ENCODE peak calls at places on chromosomes 13 and 19, in four cellular contexts. One of them, this sample, is unnamed.

GRCh38 chr13:70173236-70173959 is 65.1 kb upstream of the KLHL1 start:
- DNase-seq in K562: no peak
- DNase-seq in SK-N-SH: no peak
- DNase-seq in H1: no peak
- DNase-seq in this sample: no peak

GRCh38 chr19:12778020-12778904 is 2.9 kb upstream of the HOOK2 start:
- DNase-seq in K562: peak; percentile 37
- DNase-seq in SK-N-SH: peak; percentile 76
- DNase-seq in H1: no peak
- DNase-seq in this sample: no peak

GRCh38 chr13:105311094-105311493 is 1224.4 kb downstream of the EFNB2 start:
- DNase-seq in K562: no peak
- DNase-seq in SK-N-SH: no peak
- DNase-seq in H1: no peak
- DNase-seq in this sample: no peak

GRCh38 chr13:103349664-103350063 is 283.4 kb upstream of the SLC10A2 start:
- DNase-seq in K562: no peak
- DNase-seq in SK-N-SH: peak; percentile 48
- DNase-seq in H1: no peak
- DNase-seq in this sample: no peak

GRCh38 chr13:48675247-48675646 is 21.5 kb downstream of the CYSLTR2 start:
- DNase-seq in K562: no peak
- DNase-seq in SK-N-SH: no peak
- DNase-seq in H1: no peak
- DNase-seq in this sample: no peak

GRCh38 chr13:74346960-74347359 is 212.8 kb upstream of the KLF12 start:
- DNase-seq in K562: no peak
- DNase-seq in SK-N-SH: no peak
- DNase-seq in H1: no peak
- DNase-seq in this sample: no peak

GRCh38 chr19:45164577-45165335 is 4.0 kb upstream of the NKPD1 start:
- DNase-seq in K562: peak; percentile 72
- DNase-seq in SK-N-SH: no peak
- DNase-seq in H1: peak; percentile 50
- DNase-seq in this sample: peak; percentile 64

GRCh38 chr13:27137759-27138158 is 33.9 kb downstream of the USP12 start:
- DNase-seq in K562: no peak
- DNase-seq in SK-N-SH: no peak
- DNase-seq in H1: no peak
- DNase-seq in this sample: no peak

GRCh38 chr19:15466851-15467733 is 2.7 kb upstream of the RASAL3 start:
- DNase-seq in K562: no peak
- DNase-seq in SK-N-SH: no peak
- DNase-seq in H1: no peak
- DNase-seq in this sample: peak; percentile 97

GRCh38 chr13:36432106-36432544 is at the start of gene CCNA1:
- DNase-seq in K562: peak; percentile 45
- DNase-seq in SK-N-SH: peak; percentile 83
- DNase-seq in H1: peak; percentile 69
- DNase-seq in this sample: no peak

GRCh38 chr13:46947425-46948191 is 50.8 kb upstream of the HTR2A start:
- DNase-seq in K562: no peak
- DNase-seq in SK-N-SH: no peak
- DNase-seq in H1: peak; percentile 17
- DNase-seq in this sample: no peak

GRCh38 chr13:46948338-46948737 is 51.5 kb upstream of the HTR2A start:
- DNase-seq in K562: no peak
- DNase-seq in SK-N-SH: no peak
- DNase-seq in H1: no peak
- DNase-seq in this sample: no peak

GRCh38 chr13:46953331-46953730 is 56.5 kb upstream of the HTR2A start:
- DNase-seq in K562: no peak
- DNase-seq in SK-N-SH: no peak
- DNase-seq in H1: no peak
- DNase-seq in this sample: no peak

GRCh38 chr13:46949211-46949610 is 52.4 kb upstream of the HTR2A start:
- DNase-seq in K562: no peak
- DNase-seq in SK-N-SH: no peak
- DNase-seq in H1: no peak
- DNase-seq in this sample: no peak

GRCh38 chr13:46951516-46951915 is 54.7 kb upstream of the HTR2A start:
- DNase-seq in K562: no peak
- DNase-seq in SK-N-SH: no peak
- DNase-seq in H1: no peak
- DNase-seq in this sample: no peak
- TF ChIP-seq EP300 in K562: no peak
- TF ChIP-seq EP300 in SK-N-SH: peak; percentile 35
- TF ChIP-seq EP300 in H1: no peak
- TF ChIP-seq EP300 in this sample: no peak

GRCh38 chr19:33403973-33404304 is 30.4 kb downstream of the CEBPG start:
- DNase-seq in K562: no peak
- DNase-seq in SK-N-SH: no peak
- DNase-seq in H1: no peak
- DNase-seq in this sample: no peak

GRCh38 chr19:33404916-33405315 is 31.4 kb downstream of the CEBPG start:
- DNase-seq in K562: no peak
- DNase-seq in SK-N-SH: no peak
- DNase-seq in H1: no peak
- DNase-seq in this sample: no peak

GRCh38 chr19:33404506-33404905 is 31.0 kb downstream of the CEBPG start:
- DNase-seq in K562: no peak
- DNase-seq in SK-N-SH: no peak
- DNase-seq in H1: no peak
- DNase-seq in this sample: no peak

GRCh38 chr19:33402421-33403220 is 29.1 kb downstream of the CEBPG start:
- DNase-seq in K562: no peak
- DNase-seq in SK-N-SH: peak; percentile 58
- DNase-seq in H1: no peak
- DNase-seq in this sample: no peak

GRCh38 chr19:33403221-33403972 is 29.9 kb downstream of the CEBPG start:
- DNase-seq in K562: peak; percentile 29
- DNase-seq in SK-N-SH: peak; percentile 29
- DNase-seq in H1: no peak
- DNase-seq in this sample: no peak
- TF ChIP-seq NRF1 in K562: no peak
- TF ChIP-seq NRF1 in SK-N-SH: no peak
- TF ChIP-seq NRF1 in H1: no peak
- TF ChIP-seq NRF1 in this sample: no peak

DNA sequence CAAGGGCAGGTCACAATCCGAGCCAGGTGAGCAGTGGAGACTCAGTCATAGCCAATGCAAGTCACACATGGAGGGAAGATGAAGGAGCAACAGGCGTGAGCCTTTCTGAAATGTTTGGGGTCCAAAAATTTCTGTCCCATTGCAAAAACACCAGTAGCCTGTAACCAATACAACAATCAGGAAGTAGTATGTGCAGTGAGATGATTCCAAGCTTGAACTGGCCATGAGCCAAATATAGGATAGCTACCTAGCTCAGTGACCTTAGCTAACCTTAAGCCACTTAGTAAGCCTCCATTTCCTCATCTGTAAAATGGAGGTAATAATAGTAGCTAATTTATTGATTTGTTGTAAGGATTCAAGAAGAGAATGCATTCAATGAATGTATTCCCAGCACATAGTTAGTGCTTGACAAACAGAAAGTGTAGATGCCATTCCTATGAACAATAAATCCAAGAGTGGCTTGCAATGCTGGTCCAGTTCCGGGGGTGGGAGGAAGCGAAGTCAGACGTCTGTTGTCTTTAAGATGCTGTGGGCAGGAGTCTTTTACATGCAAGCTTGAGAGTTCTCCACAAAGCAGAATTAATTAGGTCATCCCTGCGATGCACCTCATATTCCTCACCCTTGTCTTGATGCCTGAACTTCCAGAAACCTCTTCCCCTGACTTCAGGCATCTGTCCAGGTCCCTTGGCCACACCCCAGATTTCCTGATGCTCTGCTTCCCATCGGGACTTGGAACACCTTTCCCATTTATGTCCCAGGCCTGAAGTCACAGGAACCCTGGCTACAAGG is 195.7 kb upstream of the UBL3 start:
- DNase-seq in K562: no peak
- DNase-seq in SK-N-SH: no peak
- DNase-seq in H1: no peak
- DNase-seq in this sample: no peak
- TF ChIP-seq EP300 in K562: no peak
- TF ChIP-seq EP300 in SK-N-SH: no peak
- TF ChIP-seq EP300 in H1: no peak
- TF ChIP-seq EP300 in this sample: no peak

GRCh38 chr13:78428646-78429045 is 174.7 kb downstream of the POU4F1 start:
- DNase-seq in K562: no peak
- DNase-seq in SK-N-SH: no peak
- DNase-seq in H1: no peak
- DNase-seq in this sample: no peak

GRCh38 chr13:78426183-78426582 is 177.2 kb downstream of the POU4F1 start:
- DNase-seq in K562: no peak
- DNase-seq in SK-N-SH: no peak
- DNase-seq in H1: no peak
- DNase-seq in this sample: no peak

GRCh38 chr13:78431328-78431727 is 172.0 kb downstream of the POU4F1 start:
- DNase-seq in K562: no peak
- DNase-seq in SK-N-SH: no peak
- DNase-seq in H1: no peak
- DNase-seq in this sample: no peak

GRCh38 chr13:78430811-78431210 is 172.5 kb downstream of the POU4F1 start:
- DNase-seq in K562: no peak
- DNase-seq in SK-N-SH: no peak
- DNase-seq in H1: no peak
- DNase-seq in this sample: no peak

GRCh38 chr13:78430166-78430791 is 173.1 kb downstream of the POU4F1 start:
- DNase-seq in K562: no peak
- DNase-seq in SK-N-SH: no peak
- DNase-seq in H1: no peak
- DNase-seq in this sample: no peak
- TF ChIP-seq NRF1 in K562: no peak
- TF ChIP-seq NRF1 in SK-N-SH: no peak
- TF ChIP-seq NRF1 in H1: no peak
- TF ChIP-seq NRF1 in this sample: no peak

DNA sequence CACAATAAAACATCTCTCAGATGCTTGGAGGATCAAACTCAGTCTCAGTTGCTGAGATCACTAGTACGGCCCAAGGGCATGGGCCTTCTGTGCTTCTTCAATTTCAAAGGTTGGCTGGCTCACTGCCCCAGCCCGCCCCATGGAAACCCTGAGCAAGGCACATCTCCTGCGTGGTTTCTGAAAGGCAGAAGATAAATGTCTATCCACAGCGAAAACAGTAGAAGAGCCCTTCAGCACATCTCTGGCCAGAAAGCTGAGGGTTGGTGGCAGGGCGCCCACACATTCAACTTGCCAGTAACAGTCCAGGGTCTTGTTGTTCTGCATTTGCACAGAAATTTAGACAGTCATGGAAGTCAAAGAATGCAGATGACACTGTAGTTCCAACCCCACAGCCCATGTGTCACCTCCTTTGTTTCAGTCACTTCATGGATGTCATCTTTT is 24.0 kb upstream of the KATNAL1 start:
- DNase-seq in K562: no peak
- DNase-seq in SK-N-SH: no peak
- DNase-seq in H1: no peak
- DNase-seq in this sample: no peak
- TF ChIP-seq EP300 in K562: no peak
- TF ChIP-seq EP300 in SK-N-SH: no peak
- TF ChIP-seq EP300 in H1: no peak
- TF ChIP-seq EP300 in this sample: no peak

GRCh38 chr19:7731615-7732014 is 295 bp downstream of the CLEC4G start:
- DNase-seq in K562: no peak
- DNase-seq in SK-N-SH: no peak
- DNase-seq in H1: no peak
- DNase-seq in this sample: no peak
- TF ChIP-seq NRF1 in K562: no peak
- TF ChIP-seq NRF1 in SK-N-SH: no peak
- TF ChIP-seq NRF1 in H1: no peak
- TF ChIP-seq NRF1 in this sample: no peak

GRCh38 chr13:66264976-66265375 is 965.2 kb downstream of the PCDH9 start:
- DNase-seq in K562: no peak
- DNase-seq in SK-N-SH: no peak
- DNase-seq in H1: no peak
- DNase-seq in this sample: no peak
- TF ChIP-seq EP300 in K562: no peak
- TF ChIP-seq EP300 in SK-N-SH: no peak
- TF ChIP-seq EP300 in H1: no peak
- TF ChIP-seq EP300 in this sample: no peak

DNA sequence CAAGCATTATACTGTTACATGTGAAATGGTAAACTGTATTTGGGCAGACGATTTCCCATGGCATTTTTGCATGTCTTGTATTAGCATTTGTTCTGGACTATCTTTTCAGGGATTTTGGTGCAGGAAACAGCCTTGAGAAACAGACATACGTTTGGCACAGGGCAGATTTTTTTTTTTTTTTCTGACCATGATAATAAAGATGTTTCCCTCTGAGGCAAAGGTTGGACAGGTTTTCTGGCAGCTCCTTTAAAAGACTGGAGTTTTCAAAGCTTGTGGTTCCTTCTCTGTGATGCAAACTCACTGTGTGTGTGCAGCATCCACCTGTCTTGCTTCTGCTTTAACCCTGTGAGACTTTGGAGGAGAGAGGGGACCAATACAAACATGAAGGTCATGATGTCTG is 63.0 kb downstream of the NBEA start:
- DNase-seq in K562: no peak
- DNase-seq in SK-N-SH: no peak
- DNase-seq in H1: no peak
- DNase-seq in this sample: no peak
- TF ChIP-seq NRF1 in K562: no peak
- TF ChIP-seq NRF1 in SK-N-SH: no peak
- TF ChIP-seq NRF1 in H1: no peak
- TF ChIP-seq NRF1 in this sample: no peak

This sample was measured in GM12878.